ENCODE peak calls at places on chromosomes 11 and 22, in eight cellular contexts. One of them, this sample, is unnamed.

GRCh38 chr11:6438979-6439571 is 1.7 kb downstream of the HPX start:
- DNase-seq in cardiac muscle cell: peak
- DNase-seq in GM13977: no peak
- DNase-seq in stimulated activated CD8-positive, alpha-beta memory T cell treated with anti-CD3 and anti-CD28 coated beads, Interleukin-15, amount 100 ng/mL, for 24 hours: no peak
- DNase-seq in DMS153: peak
- DNase-seq in RWPE1: peak
- DNase-seq in myocyte: peak
- DNase-seq in T follicular helper cell: no peak
- DNase-seq in this sample: no peak

GRCh38 chr11:1868636-1869291 is 15.9 kb downstream of the LSP1 start:
- DNase-seq in cardiac muscle cell: no peak
- DNase-seq in GM13977: no peak
- DNase-seq in stimulated activated CD8-positive, alpha-beta memory T cell treated with anti-CD3 and anti-CD28 coated beads, Interleukin-15, amount 100 ng/mL, for 24 hours: no peak
- DNase-seq in DMS153: no peak
- DNase-seq in RWPE1: no peak
- DNase-seq in myocyte: peak
- DNase-seq in T follicular helper cell: no peak
- DNase-seq in this sample: no peak

GRCh38 chr11:67572747-67573419 is 10.7 kb upstream of the GSTP1 start:
- DNase-seq in cardiac muscle cell: peak
- DNase-seq in GM13977: no peak
- DNase-seq in stimulated activated CD8-positive, alpha-beta memory T cell treated with anti-CD3 and anti-CD28 coated beads, Interleukin-15, amount 100 ng/mL, for 24 hours: no peak
- DNase-seq in DMS153: peak
- DNase-seq in RWPE1: no peak
- DNase-seq in myocyte: peak
- DNase-seq in T follicular helper cell: no peak
- DNase-seq in this sample: no peak

GRCh38 chr11:36065436-36065835 is 121.6 kb downstream of the LDLRAD3 start:
- DNase-seq in cardiac muscle cell: no peak
- DNase-seq in GM13977: no peak
- DNase-seq in stimulated activated CD8-positive, alpha-beta memory T cell treated with anti-CD3 and anti-CD28 coated beads, Interleukin-15, amount 100 ng/mL, for 24 hours: no peak
- DNase-seq in DMS153: no peak
- DNase-seq in RWPE1: no peak
- DNase-seq in myocyte: no peak
- DNase-seq in T follicular helper cell: no peak
- DNase-seq in this sample: no peak

GRCh38 chr11:115817844-115818565 is 313.8 kb upstream of the CADM1 start:
- DNase-seq in cardiac muscle cell: no peak
- DNase-seq in GM13977: no peak
- DNase-seq in stimulated activated CD8-positive, alpha-beta memory T cell treated with anti-CD3 and anti-CD28 coated beads, Interleukin-15, amount 100 ng/mL, for 24 hours: no peak
- DNase-seq in DMS153: no peak
- DNase-seq in RWPE1: no peak
- DNase-seq in myocyte: no peak
- DNase-seq in T follicular helper cell: no peak
- DNase-seq in this sample: no peak

GRCh38 chr22:28116261-28116673 is 197.2 kb upstream of the PITPNB start:
- DNase-seq in cardiac muscle cell: peak
- DNase-seq in GM13977: no peak
- DNase-seq in stimulated activated CD8-positive, alpha-beta memory T cell treated with anti-CD3 and anti-CD28 coated beads, Interleukin-15, amount 100 ng/mL, for 24 hours: no peak
- DNase-seq in DMS153: no peak
- DNase-seq in RWPE1: peak
- DNase-seq in myocyte: peak
- DNase-seq in T follicular helper cell: no peak
- DNase-seq in this sample: no peak

GRCh38 chr11:13316528-13316961 is 39.0 kb downstream of the BMAL1 start:
- DNase-seq in cardiac muscle cell: no peak
- DNase-seq in GM13977: no peak
- DNase-seq in stimulated activated CD8-positive, alpha-beta memory T cell treated with anti-CD3 and anti-CD28 coated beads, Interleukin-15, amount 100 ng/mL, for 24 hours: no peak
- DNase-seq in DMS153: no peak
- DNase-seq in RWPE1: peak
- DNase-seq in myocyte: peak
- DNase-seq in T follicular helper cell: no peak
- DNase-seq in this sample: no peak

GRCh38 chr11:1868056-1868635 is 15.3 kb downstream of the LSP1 start:
- DNase-seq in cardiac muscle cell: no peak
- DNase-seq in GM13977: no peak
- DNase-seq in stimulated activated CD8-positive, alpha-beta memory T cell treated with anti-CD3 and anti-CD28 coated beads, Interleukin-15, amount 100 ng/mL, for 24 hours: no peak
- DNase-seq in DMS153: no peak
- DNase-seq in RWPE1: no peak
- DNase-seq in myocyte: no peak
- DNase-seq in T follicular helper cell: no peak
- DNase-seq in this sample: no peak

GRCh38 chr11:116980136-116980793 is 118.0 kb downstream of the SIK3 start:
- DNase-seq in cardiac muscle cell: no peak
- DNase-seq in GM13977: peak
- DNase-seq in stimulated activated CD8-positive, alpha-beta memory T cell treated with anti-CD3 and anti-CD28 coated beads, Interleukin-15, amount 100 ng/mL, for 24 hours: no peak
- DNase-seq in DMS153: no peak
- DNase-seq in RWPE1: no peak
- DNase-seq in myocyte: no peak
- DNase-seq in T follicular helper cell: no peak
- DNase-seq in this sample: no peak

GRCh38 chr11:113189909-113190667 is 124.3 kb upstream of the TTC12 start:
- DNase-seq in cardiac muscle cell: no peak
- DNase-seq in GM13977: no peak
- DNase-seq in stimulated activated CD8-positive, alpha-beta memory T cell treated with anti-CD3 and anti-CD28 coated beads, Interleukin-15, amount 100 ng/mL, for 24 hours: no peak
- DNase-seq in DMS153: no peak
- DNase-seq in RWPE1: peak
- DNase-seq in myocyte: peak
- DNase-seq in T follicular helper cell: no peak
- DNase-seq in this sample: no peak

GRCh38 chr11:134252539-134253188 is 488 bp downstream of the THYN1 start:
- DNase-seq in cardiac muscle cell: peak
- DNase-seq in GM13977: peak
- DNase-seq in stimulated activated CD8-positive, alpha-beta memory T cell treated with anti-CD3 and anti-CD28 coated beads, Interleukin-15, amount 100 ng/mL, for 24 hours: peak
- DNase-seq in DMS153: no peak
- DNase-seq in RWPE1: peak
- DNase-seq in myocyte: no peak
- DNase-seq in T follicular helper cell: no peak
- DNase-seq in this sample: no peak

GRCh38 chr11:10302744-10303557 is 1.9 kb upstream of the ADM start:
- DNase-seq in cardiac muscle cell: peak
- DNase-seq in GM13977: no peak
- DNase-seq in stimulated activated CD8-positive, alpha-beta memory T cell treated with anti-CD3 and anti-CD28 coated beads, Interleukin-15, amount 100 ng/mL, for 24 hours: peak
- DNase-seq in DMS153: peak
- DNase-seq in RWPE1: peak
- DNase-seq in myocyte: peak
- DNase-seq in T follicular helper cell: peak
- DNase-seq in this sample: peak